ENCODE peak calls at places on chromosomes 13 and 19, in ten cellular contexts. N is astrocyte of the spinal cord; V is brain microvascular endothelial cell; T is cardiac muscle cell; U is tibial nerve; R is left ventricle myocardium inferior; H is fibroblast of lung; D is CD8-positive, alpha-beta T cell; O is kidney epithelial cell; X is hepatocyte. K is an unnamed sample.

GRCh38 chr19:11264452-11265176 is 2.3 kb upstream of the DOCK6 start:
- DNase-seq in H (no peak), O (no peak), R (peak; percentile 46), T (no peak), N (no peak), D (no peak), U (no peak), X (peak; percentile 77), V (no peak), K (no peak)

GRCh38 chr13:113117956-113118327 is 4.7 kb upstream of the F10 start:
- DNase-seq in N (no peak), H (no peak), V (no peak), U (no peak), X (no peak), D (no peak), R (no peak), O (no peak), T (no peak), K (no peak)

GRCh38 chr19:38736036-38736412 is 8.2 kb downstream of the CAPN12 start:
- DNase-seq in U (no peak), O (no peak), X (peak; percentile 89), T (no peak), D (no peak), V (no peak), N (no peak), R (peak; percentile 33), H (peak; percentile 50), K (peak; percentile 16)

GRCh38 chr19:38685666-38686529 is 38.4 kb downstream of the ACTN4 start:
- DNase-seq in T (peak; percentile 81), H (peak; percentile 69), O (no peak), V (peak; percentile 70), N (peak; percentile 76), X (peak; percentile 65), D (no peak), U (no peak), R (no peak), K (peak; percentile 53)

GRCh38 chr13:109419896-109420295 is 366.5 kb downstream of the IRS2 start:
- DNase-seq in O (no peak), X (no peak), N (no peak), R (no peak), V (no peak), U (no peak), H (no peak), D (no peak), T (no peak), K (no peak)

GRCh38 chr13:40981361-40981760 is 37.8 kb downstream of the ELF1 start:
- DNase-seq in O (no peak), R (no peak), N (no peak), V (no peak), D (no peak), U (no peak), X (no peak), H (no peak), T (peak; percentile 82), K (no peak)

GRCh38 chr13:113724016-113724758 is 34.8 kb upstream of the TMEM255B start:
- DNase-seq in N (no peak), H (no peak), D (no peak), X (no peak), R (no peak), T (no peak), V (no peak), U (no peak), O (no peak), K (no peak)

GRCh38 chr13:25574437-25575426 is 203.0 kb downstream of the ATP8A2 start:
- DNase-seq in O (peak; percentile 70), R (peak; percentile 56), T (peak; percentile 90), U (peak; percentile 68), D (peak; percentile 60), H (peak; percentile 73), N (peak; percentile 89), V (peak; percentile 89), X (peak; percentile 92), K (peak; percentile 64)

GRCh38 chr13:54367639-54368271 is 1339.1 kb downstream of the OLFM4 start:
- DNase-seq in H (no peak), R (no peak), V (no peak), N (no peak), D (no peak), X (no peak), O (no peak), U (no peak), T (no peak), K (no peak)

GRCh38 chr13:36973621-36974268 is 25.4 kb downstream of the ALG5 start:
- DNase-seq in T (no peak), V (no peak), H (no peak), N (no peak), X (no peak), D (no peak), R (no peak), O (no peak), U (no peak), K (no peak)

GRCh38 chr13:42377640-42378382 is 105.9 kb downstream of the AKAP11 start:
- DNase-seq in X (no peak), U (no peak), T (peak; percentile 41), D (no peak), H (no peak), V (peak; percentile 39), N (peak; percentile 69), O (no peak), R (no peak), K (no peak)

GRCh38 chr19:48870048-48870447 is 1.6 kb upstream of the PLEKHA4 start:
- DNase-seq in O (no peak), V (no peak), X (no peak), R (no peak), T (no peak), U (no peak), H (no peak), D (no peak), N (no peak), K (no peak)

GRCh38 chr19:3528080-3528479 is 10.9 kb upstream of the TEKTIP1 start:
- DNase-seq in N (no peak), R (no peak), T (no peak), U (no peak), V (no peak), X (no peak), H (no peak), D (no peak), O (no peak), K (no peak)

GRCh38 chr19:3525052-3525451 is 13.9 kb upstream of the TEKTIP1 start:
- DNase-seq in R (no peak), H (no peak), O (no peak), V (no peak), D (no peak), U (no peak), X (no peak), T (no peak), N (no peak), K (no peak)

GRCh38 chr19:3527250-3527910 is 11.6 kb upstream of the TEKTIP1 start:
- DNase-seq in H (no peak), U (no peak), N (no peak), X (no peak), O (no peak), R (no peak), D (no peak), V (no peak), T (no peak), K (no peak)

GRCh38 chr19:3528539-3529211 is 10.3 kb upstream of the TEKTIP1 start:
- DNase-seq in V (no peak), H (no peak), X (no peak), O (no peak), R (no peak), D (no peak), U (no peak), T (no peak), N (no peak), K (no peak)

DNA sequence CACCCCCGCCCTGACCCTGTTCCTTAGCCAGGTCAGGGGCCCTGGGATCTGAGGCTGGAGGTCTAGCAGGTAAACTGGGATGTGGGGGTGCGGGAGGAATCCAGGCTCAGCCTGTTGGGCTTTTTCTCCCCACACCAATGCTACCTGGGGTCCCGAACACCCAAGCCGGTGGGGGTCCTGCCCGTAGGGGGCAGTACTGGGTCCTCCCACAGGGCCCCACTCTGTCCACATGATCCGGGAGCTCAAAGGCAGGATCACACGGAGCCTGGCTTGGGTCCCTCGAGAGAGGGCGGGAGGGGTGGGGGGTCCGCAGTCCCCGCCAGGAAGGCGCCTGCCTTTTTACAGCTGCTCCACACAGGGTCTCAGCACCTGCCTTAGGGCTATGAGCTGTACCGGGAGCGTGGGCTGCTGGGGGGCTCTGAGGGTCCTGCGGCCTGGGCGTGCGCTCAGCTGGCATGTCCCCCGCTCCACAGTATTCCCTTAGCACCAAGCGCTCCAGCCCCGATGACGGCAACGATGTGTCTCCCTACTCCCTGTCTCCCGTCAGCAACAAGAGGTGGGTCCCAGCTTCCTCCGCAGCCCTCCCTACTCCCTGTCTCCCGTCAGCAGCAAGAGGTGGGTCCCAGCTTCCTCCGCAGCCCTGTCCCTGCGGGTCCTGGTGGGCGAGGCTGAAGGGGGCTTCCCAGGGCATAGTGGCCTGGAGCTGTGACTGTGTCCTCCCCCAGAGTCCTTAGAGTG is 12.3 kb upstream of the TEKTIP1 start:
- DNase-seq in V (no peak), H (no peak), N (no peak), D (no peak), U (no peak), T (no peak), O (no peak), R (no peak), X (no peak), K (no peak)
- TF ChIP-seq CTCF in V (peak; percentile 44), H (no peak), N (peak; percentile 35), D (no peak), U (no peak), T (peak; percentile 7), O (peak; percentile 36), R (no peak), X (peak; percentile 13), K (peak; percentile 5)

GRCh38 chr13:20703785-20704458 is 423 bp downstream of the IL17D start:
- DNase-seq in N (peak; percentile 62), U (peak; percentile 36), T (peak; percentile 86), H (peak; percentile 77), V (peak; percentile 43), X (peak; percentile 94), O (peak; percentile 10), R (peak; percentile 68), D (peak; percentile 56), K (peak; percentile 71)
- H3K4me3 ChIP-seq in N (peak overlapping the region; percentile 63), U (peak overlapping the region; percentile 57), T (peak overlapping the region; percentile 37), H (peak overlapping the region; percentile 45), V (peak overlapping the region; percentile 71), X (no peak overlapping the region), O (peak overlapping the region; percentile 36), R (peak overlapping the region; percentile 79), D (no peak overlapping the region), K (peak overlapping the region; percentile 37)

GRCh38 chr19:43126720-43127119 is 44.2 kb upstream of the PSG2 start:
- DNase-seq in H (no peak), T (no peak), R (no peak), X (no peak), D (no peak), O (no peak), U (no peak), V (no peak), N (no peak), K (no peak)

GRCh38 chr19:43124360-43124759 is 41.9 kb upstream of the PSG2 start:
- DNase-seq in N (no peak), V (no peak), R (no peak), U (no peak), H (no peak), O (no peak), D (no peak), T (no peak), X (no peak), K (no peak)
- TF ChIP-seq CTCF in N (no peak), V (no peak), R (no peak), U (no peak), H (no peak), O (no peak), D (no peak), T (no peak), X (no peak), K (no peak)

DNA sequence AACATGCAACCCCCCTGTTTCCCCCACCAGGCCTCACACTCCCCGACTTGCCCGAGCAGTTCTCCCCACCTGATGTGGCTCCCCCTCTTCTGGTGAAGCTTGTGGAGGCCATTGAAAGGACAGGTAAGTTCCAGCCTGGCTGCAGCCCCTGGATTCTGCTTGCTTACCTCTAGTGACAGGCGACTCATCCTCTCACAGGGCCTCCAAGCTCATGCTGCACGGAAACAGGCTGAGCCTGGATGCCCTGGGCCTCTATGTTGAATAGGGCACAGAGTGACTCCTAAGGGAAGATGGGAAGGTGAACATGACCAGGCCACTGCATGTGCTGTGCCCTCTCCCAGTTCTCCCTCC is 7.5 kb downstream of the PIK3R2 start:
- DNase-seq in T (no peak), R (no peak), N (no peak), O (no peak), D (no peak), V (no peak), X (peak; percentile 6), U (no peak), H (no peak), K (no peak)
- H3K4me3 ChIP-seq in T (no peak overlapping the region), R (peak overlapping the region; percentile 66), N (no peak overlapping the region), O (no peak overlapping the region), D (no peak overlapping the region), V (no peak overlapping the region), X (no peak overlapping the region), U (no peak overlapping the region), H (no peak overlapping the region), K (no peak overlapping the region)